ENCODE peak calls at places on chromosomes 13 and 19, in five cellular contexts. T, L, A, H and D are unnamed samples.

GRCh38 chr13:113930711-113931637 is 42.9 kb downstream of the C13orf46 start:
- DNase-seq in A (no peak), H (no peak), T (no peak), L (no peak), D (no peak)

GRCh38 chr13:74891610-74892009 is 590.4 kb downstream of the TBC1D4 start:
- DNase-seq in L (no peak), A (peak), T (peak), H (no peak), D (peak)

GRCh38 chr13:58953638-58954037 is 1210.1 kb downstream of the DIAPH3 start:
- DNase-seq in A (no peak), H (no peak), L (no peak), T (no peak), D (no peak)

GRCh38 chr13:51645154-51645650 is 60.9 kb downstream of the WDFY2 start:
- DNase-seq in H (no peak), L (peak), A (no peak), T (peak), D (peak)

GRCh38 chr19:45075215-45076028 is 856 bp downstream of the ZNF296 start:
- DNase-seq in T (peak), L (peak), A (peak), H (peak), D (peak)

GRCh38 chr19:41565384-41565730 is 10.6 kb upstream of the CEACAM21 start:
- DNase-seq in A (no peak), T (no peak), L (no peak), H (no peak), D (no peak)

GRCh38 chr13:75839418-75839817 is 203.3 kb downstream of the LMO7 start:
- DNase-seq in T (no peak), H (no peak), L (no peak), A (no peak), D (no peak)

GRCh38 chr13:113029487-113030258 is 60.7 kb downstream of the MCF2L start:
- DNase-seq in A (peak), H (peak), T (no peak), L (peak), D (peak)

GRCh38 chr13:114067886-114068722 is 64.3 kb downstream of the RASA3 start:
- DNase-seq in L (no peak), T (no peak), H (no peak), A (no peak), D (no peak)

GRCh38 chr13:80342541-80343371 is 1.8 kb upstream of the SPRY2 start:
- DNase-seq in L (peak), T (peak), H (peak), A (no peak), D (peak)

GRCh38 chr13:89878904-89879303 is 1468.6 kb upstream of the MIR17HG start:
- DNase-seq in T (no peak), L (no peak), A (no peak), H (no peak), D (no peak)
- TF ChIP-seq CTCF in T (no peak), L (no peak), A (no peak), H (no peak), D (no peak)

GRCh38 chr13:28714651-28715050 is 4.1 kb downstream of the SLC46A3 start:
- DNase-seq in T (no peak), H (no peak), A (no peak), L (no peak), D (no peak)

GRCh38 chr13:28718538-28719226 is at the start of gene SLC46A3:
- DNase-seq in T (peak), H (peak), A (peak), L (peak), D (peak)

GRCh38 chr13:28718186-28718537 is 608 bp downstream of the SLC46A3 start:
- DNase-seq in H (no peak), T (peak), A (no peak), L (peak), D (peak)

GRCh38 chr13:28717170-28717569 is 1.6 kb downstream of the SLC46A3 start:
- DNase-seq in H (no peak), A (no peak), L (no peak), T (no peak), D (no peak)

DNA sequence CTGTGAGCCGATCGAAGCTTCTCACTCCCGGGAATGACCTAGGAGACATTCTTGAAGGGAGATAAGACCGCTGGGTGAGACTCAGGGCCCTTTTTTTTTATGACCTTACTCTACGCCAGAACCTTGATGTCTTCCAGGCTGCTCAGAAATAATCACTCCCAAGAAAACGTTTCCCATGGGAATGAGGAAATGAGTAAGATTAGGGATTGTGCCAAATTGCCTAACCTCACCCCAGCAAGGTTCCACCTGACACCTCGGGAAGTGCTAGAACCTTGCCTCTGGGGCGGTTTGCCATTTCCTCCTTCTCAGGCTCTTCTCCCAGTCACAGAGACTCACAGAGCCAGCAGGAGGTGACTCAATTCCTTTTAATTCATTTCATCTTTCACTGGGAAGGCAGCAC is 2.3 kb downstream of the SLC46A3 start:
- DNase-seq in T (peak), H (peak), L (peak), A (no peak), D (peak)
- H3K4me3 ChIP-seq in T (no peak), H (no peak), L (no peak), A (no peak), D (no peak)

DNA sequence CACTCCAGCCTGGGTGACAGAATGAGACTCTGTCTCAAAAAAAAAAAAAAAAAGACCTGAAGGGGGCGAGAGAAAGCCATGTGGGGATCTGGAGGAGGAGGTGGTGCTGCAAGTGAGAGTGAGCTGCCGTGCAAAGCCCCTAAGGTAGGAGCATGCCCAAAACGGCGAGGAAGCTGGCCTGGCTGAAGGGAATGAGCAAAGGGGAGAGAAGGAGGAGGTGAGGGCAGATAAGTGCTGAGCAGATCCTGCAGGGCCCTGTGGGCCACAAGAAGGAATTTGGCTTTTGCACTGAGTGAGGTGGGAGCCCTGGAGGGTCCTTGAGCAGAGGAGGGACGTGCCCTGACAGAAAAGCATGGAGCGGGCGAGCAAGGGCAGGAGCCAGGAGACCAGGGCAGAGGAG is 19.4 kb upstream of the ADGRE5 start:
- DNase-seq in H (no peak), A (no peak), T (no peak), L (no peak), D (peak)
- TF ChIP-seq CTCF in H (peak), A (peak), T (no peak), L (no peak), D (no peak)

DNA sequence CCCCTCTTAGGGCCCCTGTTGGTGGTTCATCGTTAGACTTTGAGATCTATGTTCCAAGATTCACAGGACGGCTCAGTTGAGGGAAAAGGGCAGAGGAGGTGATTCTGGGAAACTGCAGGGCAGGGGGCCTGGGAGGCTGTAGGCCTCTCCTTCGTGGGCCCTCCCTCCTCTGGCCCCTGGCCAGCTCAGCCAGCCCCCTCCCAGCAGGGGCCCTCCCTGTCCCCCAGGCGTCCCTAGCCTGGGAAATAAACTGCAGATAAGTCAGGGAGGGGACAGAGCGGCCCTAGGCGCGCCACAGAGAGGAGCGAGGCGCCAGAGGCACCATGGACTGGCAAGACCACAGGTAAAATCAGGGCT is 6.5 kb downstream of the HIF3A start:
- DNase-seq in T (no peak), H (peak), A (no peak), L (no peak), D (no peak)
- H3K4me3 ChIP-seq in T (no peak), H (peak), A (no peak), L (no peak), D (no peak)

GRCh38 chr13:30796132-30796832 is 60.9 kb downstream of the ALOX5AP start:
- DNase-seq in A (peak), L (no peak), T (peak), H (no peak), D (peak)
- TF ChIP-seq CTCF in A (no peak), L (no peak), T (no peak), H (no peak), D (no peak)

GRCh38 chr19:50536662-50537305 is 23.1 kb upstream of the ASPDH start:
- DNase-seq in A (no peak), T (no peak), L (no peak), H (no peak), D (no peak)
- H3K4me3 ChIP-seq in A (no peak), T (no peak), L (no peak), H (no peak), D (no peak)

GRCh38 chr19:6498294-6499036 is 3.6 kb downstream of the TUBB4A start:
- DNase-seq in H (no peak), L (no peak), A (no peak), T (no peak), D (no peak)

GRCh38 chr19:6499052-6499790 is 2.9 kb downstream of the TUBB4A start:
- DNase-seq in L (no peak), A (no peak), H (no peak), T (no peak), D (no peak)

GRCh38 chr19:6500837-6501739 is 1.0 kb downstream of the TUBB4A start:
- DNase-seq in H (no peak), L (no peak), T (no peak), A (no peak), D (no peak)

GRCh38 chr19:6503407-6504201 is 1.5 kb upstream of the TUBB4A start:
- DNase-seq in H (no peak), A (no peak), L (no peak), T (no peak), D (no peak)

GRCh38 chr19:6501740-6502648 is at the start of gene TUBB4A:
- DNase-seq in H (peak), L (no peak), T (no peak), A (peak), D (no peak)
- TF ChIP-seq CTCF in H (no peak), L (no peak), T (no peak), A (no peak), D (no peak)